ENCODE peak calls at places on chromosomes 11 and 22, in eight cellular contexts. A, Y, N, X, F, Z, H and C are unnamed samples.

GRCh38 chr11:95453616-95454118 is 222.7 kb upstream of the SESN3 start:
- DNase-seq in A (peak; percentile 74), Y (no peak), N (no peak), X (no peak), F (no peak), Z (no peak), H (no peak), C (peak; percentile 18)

GRCh38 chr11:1153105-1153950 is 4.4 kb upstream of the MUC5AC start:
- DNase-seq in A (no peak), Y (no peak), N (no peak), X (no peak), F (no peak), Z (no peak), H (no peak), C (no peak)

GRCh38 chr11:118180300-118180703 is 3.9 kb upstream of the SCN2B start:
- DNase-seq in A (peak; percentile 92), Y (no peak), N (no peak), X (peak; percentile 32), F (no peak), Z (peak; percentile 37), H (no peak), C (no peak)

GRCh38 chr22:46406791-46407190 is 71.3 kb downstream of the TRMU start:
- DNase-seq in A (no peak), Y (no peak), N (no peak), X (no peak), F (no peak), Z (no peak), H (no peak), C (no peak)

GRCh38 chr11:61838921-61839320 is 10.8 kb downstream of the FADS2 start:
- DNase-seq in A (no peak), Y (no peak), N (no peak), X (no peak), F (no peak), Z (no peak), H (no peak), C (no peak)

GRCh38 chr11:62958547-62959071 is 26.2 kb downstream of the SLC22A6 start:
- DNase-seq in A (no peak), Y (no peak), N (no peak), X (no peak), F (peak; percentile 10), Z (no peak), H (no peak), C (no peak)

GRCh38 chr11:69339041-69339733 is 45.2 kb downstream of the MYEOV start:
- DNase-seq in A (no peak), Y (no peak), N (no peak), X (no peak), F (no peak), Z (no peak), H (no peak), C (no peak)

GRCh38 chr22:41979423-41980250 is 10.4 kb downstream of the SEPTIN3 start:
- DNase-seq in A (no peak), Y (no peak), N (no peak), X (no peak), F (no peak), Z (no peak), H (no peak), C (no peak)

GRCh38 chr11:82782825-82783374 is 49.2 kb upstream of the FAM181B start:
- DNase-seq in A (no peak), Y (no peak), N (no peak), X (no peak), F (no peak), Z (no peak), H (no peak), C (no peak)

GRCh38 chr11:121082670-121083069 is 18.4 kb upstream of the TECTA start:
- DNase-seq in A (no peak), Y (no peak), N (no peak), X (peak; percentile 8), F (no peak), Z (peak; percentile 24), H (no peak), C (no peak)

GRCh38 chr11:66864924-66865697 is 8.2 kb downstream of the LRFN4 start:
- DNase-seq in A (no peak), Y (no peak), N (no peak), X (peak; percentile 23), F (no peak), Z (no peak), H (no peak), C (no peak)

GRCh38 chr22:37079668-37080171 is 28.2 kb downstream of the KCTD17 start:
- DNase-seq in A (no peak), Y (peak; percentile 72), N (peak; percentile 75), X (peak; percentile 27), F (no peak), Z (no peak), H (no peak), C (no peak)

GRCh38 chr11:123841189-123841588 is 35.0 kb upstream of the OR6M1 start:
- DNase-seq in A (no peak), Y (no peak), N (no peak), X (peak; percentile 58), F (no peak), Z (no peak), H (no peak), C (no peak)

GRCh38 chr11:103541186-103541795 is 432.1 kb downstream of the DYNC2H1 start:
- DNase-seq in A (no peak), Y (no peak), N (no peak), X (peak; percentile 12), F (no peak), Z (no peak), H (no peak), C (no peak)

GRCh38 chr22:46377566-46378498 is 42.3 kb downstream of the TRMU start:
- DNase-seq in A (peak; percentile 26), Y (no peak), N (no peak), X (no peak), F (no peak), Z (peak; percentile 22), H (no peak), C (no peak)

GRCh38 chr11:109729761-109730160 is 307.8 kb downstream of the C11orf87 start:
- DNase-seq in A (no peak), Y (no peak), N (no peak), X (no peak), F (no peak), Z (no peak), H (no peak), C (peak; percentile 95)

GRCh38 chr11:76677010-76677771 is 6.6 kb upstream of the LRRC32 start:
- DNase-seq in A (no peak), Y (no peak), N (no peak), X (no peak), F (no peak), Z (no peak), H (no peak), C (no peak)

GRCh38 chr11:106697058-106697457 is 321.2 kb downstream of the GUCY1A2 start:
- DNase-seq in A (no peak), Y (no peak), N (no peak), X (no peak), F (peak; percentile 27), Z (no peak), H (no peak), C (no peak)

GRCh38 chr11:128407962-128408361 is 179.4 kb downstream of the ETS1 start:
- DNase-seq in A (no peak), Y (no peak), N (no peak), X (no peak), F (peak; percentile 86), Z (no peak), H (no peak), C (no peak)

GRCh38 chr11:132874638-132875037 is 657.7 kb downstream of the OPCML start:
- DNase-seq in A (no peak), Y (no peak), N (no peak), X (no peak), F (no peak), Z (no peak), H (no peak), C (no peak)

GRCh38 chr11:69686452-69686851 is 11.3 kb upstream of the LTO1 start:
- DNase-seq in A (no peak), Y (no peak), N (no peak), X (no peak), F (no peak), Z (no peak), H (no peak), C (no peak)

GRCh38 chr22:36331912-36332622 is 55.7 kb downstream of the MYH9 start:
- DNase-seq in A (peak; percentile 89), Y (no peak), N (peak; percentile 51), X (no peak), F (no peak), Z (no peak), H (no peak), C (peak; percentile 25)

GRCh38 chr11:77249427-77249826 is 52.1 kb downstream of the GDPD4 start:
- DNase-seq in A (no peak), Y (no peak), N (no peak), X (peak; percentile 11), F (no peak), Z (no peak), H (no peak), C (no peak)

GRCh38 chr22:29030016-29030617 is 31.5 kb downstream of the C22orf31 start:
- DNase-seq in A (no peak), Y (no peak), N (no peak), X (peak; percentile 20), F (no peak), Z (no peak), H (no peak), C (no peak)

GRCh38 chr22:49301398-49302149 is 526.1 kb downstream of the BRD1 start:
- DNase-seq in A (no peak), Y (no peak), N (no peak), X (no peak), F (no peak), Z (no peak), H (no peak), C (no peak)

GRCh38 chr11:83252266-83252665 is 33.9 kb downstream of the CCDC90B start:
- DNase-seq in A (no peak), Y (no peak), N (no peak), X (no peak), F (no peak), Z (no peak), H (no peak), C (no peak)

GRCh38 chr11:6705905-6706535 is 22.9 kb upstream of the MRPL17 start:
- DNase-seq in A (no peak), Y (no peak), N (no peak), X (peak; percentile 61), F (peak; percentile 51), Z (peak; percentile 55), H (peak; percentile 40), C (peak; percentile 25)

GRCh38 chr11:126634963-126635362 is 279.5 kb downstream of the ST3GAL4 start:
- DNase-seq in A (no peak), Y (no peak), N (no peak), X (no peak), F (no peak), Z (no peak), H (no peak), C (no peak)

GRCh38 chr11:47186076-47186936 is at the start of gene PACSIN3:
- DNase-seq in A (peak; percentile 83), Y (peak; percentile 42), N (peak; percentile 37), X (peak; percentile 64), F (no peak), Z (peak; percentile 47), H (peak; percentile 9), C (peak; percentile 30)

GRCh38 chr11:889261-889660 is 21.3 kb downstream of the CHID1 start:
- DNase-seq in A (no peak), Y (no peak), N (no peak), X (no peak), F (no peak), Z (no peak), H (no peak), C (no peak)

GRCh38 chr11:61904539-61905048 is 12.8 kb downstream of the RAB3IL1 start:
- DNase-seq in A (no peak), Y (no peak), N (no peak), X (no peak), F (no peak), Z (no peak), H (no peak), C (no peak)

GRCh38 chr11:65315204-65315865 is 669 bp downstream of the CDC42EP2 start:
- DNase-seq in A (peak; percentile 94), Y (peak; percentile 81), N (peak; percentile 70), X (peak; percentile 78), F (no peak), Z (peak; percentile 98), H (peak; percentile 64), C (peak; percentile 61)

GRCh38 chr22:24361976-24362646 is 65.3 kb upstream of the ADORA2A start:
- DNase-seq in A (no peak), Y (no peak), N (no peak), X (no peak), F (no peak), Z (no peak), H (no peak), C (no peak)

GRCh38 chr11:105206633-105207032 is 67.1 kb upstream of the CARD18 start:
- DNase-seq in A (no peak), Y (no peak), N (no peak), X (no peak), F (no peak), Z (no peak), H (no peak), C (no peak)